ENCODE peak calls at places on chromosomes 1 and 21, in four cellular contexts. C, G, A and N are unnamed samples. For H3K9me3, the result is how much of the 10 kb centered on the place peaks cover.

GRCh38 chr1:869499-870244 is 54.1 kb upstream of the SAMD11 start:
- DNase-seq in C (peak), G (peak), A (peak), N (no peak)

GRCh38 chr1:201119206-201119814 is 7.1 kb upstream of the CACNA1S start:
- DNase-seq in C (peak), G (no peak), A (no peak), N (no peak)

GRCh38 chr1:184691719-184692324 is 62.8 kb downstream of the EDEM3 start:
- DNase-seq in C (peak), G (no peak), A (no peak), N (peak)

GRCh38 chr1:153532161-153532560 is 3.6 kb downstream of the S100A6 start:
- DNase-seq in C (no peak), G (no peak), A (no peak), N (no peak)

GRCh38 chr1:200275415-200275814 is 134.4 kb downstream of the ZNF281 start:
- DNase-seq in C (no peak), G (peak), A (no peak), N (no peak)

GRCh38 chr1:8343464-8344001 is 25.6 kb downstream of the SLC45A1 start:
- DNase-seq in C (peak), G (peak), A (peak), N (peak)

GRCh38 chr21:14587266-14587665 is 41.2 kb upstream of the SAMSN1 start:
- DNase-seq in C (no peak), G (no peak), A (no peak), N (no peak)

GRCh38 chr1:206002833-206003532 is at the start of gene RAB7B:
- DNase-seq in C (peak), G (peak), A (peak), N (peak)

GRCh38 chr1:18926315-18927081 is 24.1 kb upstream of the ALDH4A1 start:
- DNase-seq in C (peak), G (peak), A (peak), N (peak)

GRCh38 chr21:36504067-36505058 is 24.4 kb upstream of the CLDN14 start:
- DNase-seq in C (peak), G (peak), A (no peak), N (peak)

GRCh38 chr1:214524824-214525223 is 26.6 kb downstream of the PTPN14 start:
- DNase-seq in C (peak), G (no peak), A (no peak), N (no peak)

GRCh38 chr1:14945132-14946010 is 208.2 kb upstream of the TMEM51 start:
- DNase-seq in C (peak), G (peak), A (peak), N (peak)

GRCh38 chr21:36516271-36516670 is 36.3 kb upstream of the CLDN14 start:
- DNase-seq in C (no peak), G (no peak), A (no peak), N (no peak)

GRCh38 chr1:234938114-234938513 is 190.5 kb downstream of the TOMM20 start:
- DNase-seq in C (no peak), G (no peak), A (no peak), N (no peak)

GRCh38 chr1:74010206-74010605 is 187.8 kb downstream of the LRRIQ3 start:
- DNase-seq in C (peak), G (no peak), A (no peak), N (no peak)

GRCh38 chr1:214039394-214040018 is 51.7 kb downstream of the PROX1 start:
- DNase-seq in C (no peak), G (no peak), A (no peak), N (no peak)

GRCh38 chr1:208842442-208842841 is 598.3 kb upstream of the PLXNA2 start:
- DNase-seq in C (no peak), G (no peak), A (no peak), N (no peak)

GRCh38 chr1:36222481-36223372 is 1.5 kb upstream of the THRAP3 start:
- DNase-seq in C (no peak), G (no peak), A (peak), N (no peak)

GRCh38 chr1:41810446-41810845 is 108.3 kb downstream of the HIVEP3 start:
- DNase-seq in C (peak), G (no peak), A (no peak), N (peak)

GRCh38 chr1:21904725-21905520 is 32.2 kb downstream of the HSPG2 start:
- DNase-seq in C (peak), G (peak), A (peak), N (no peak)

GRCh38 chr1:40712997-40713396 is 21.5 kb downstream of the NFYC start:
- DNase-seq in C (peak), G (no peak), A (no peak), N (no peak)

GRCh38 chr1:5968161-5968736 is 24.0 kb downstream of the NPHP4 start:
- DNase-seq in C (no peak), G (no peak), A (peak), N (no peak)

GRCh38 chr1:198919667-198920398 is 281.0 kb downstream of the PTPRC start:
- DNase-seq in C (peak), G (no peak), A (no peak), N (no peak)

GRCh38 chr1:234498448-234499118 is 19.6 kb upstream of the TARBP1 start:
- DNase-seq in C (no peak), G (no peak), A (no peak), N (no peak)

GRCh38 chr1:229539868-229540506 is 18.5 kb downstream of the ABCB10 start:
- DNase-seq in C (no peak), G (no peak), A (no peak), N (no peak)
- H3K27ac ChIP-seq in C (no peak), G (no peak), A (no peak), N (no peak)

DNA sequence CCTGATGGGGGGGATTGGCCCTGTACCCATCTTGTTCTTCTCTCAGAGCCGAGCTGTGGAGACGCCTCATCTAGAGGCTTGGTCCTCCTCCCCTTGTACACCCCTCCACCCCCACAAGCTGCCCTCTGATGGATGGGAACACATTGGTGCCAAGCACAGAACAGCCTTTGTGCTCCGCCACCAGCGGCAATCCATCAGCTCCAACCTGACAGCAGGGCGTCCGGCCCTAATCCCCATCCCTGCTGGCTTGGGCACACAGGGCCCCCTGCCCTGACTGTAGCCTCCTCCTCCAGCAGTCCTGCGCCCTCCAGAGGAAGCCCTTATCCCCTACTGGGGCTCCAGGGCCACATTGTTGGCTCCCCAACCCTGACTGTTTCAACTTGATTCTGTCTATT is 3.8 kb upstream of the MYOG start:
- DNase-seq in C (no peak), G (no peak), A (no peak), N (no peak)
- H3K9me3 ChIP-seq in C (under half), G (under half), A (under half), N (under half)

GRCh38 chr21:41847066-41847804 is 31.9 kb downstream of the PRDM15 start:
- DNase-seq in C (no peak), G (no peak), A (no peak), N (no peak)
- TF ChIP-seq CTCF in C (peak), G (no peak), A (no peak), N (peak)

GRCh38 chr1:9883585-9884449 is 26.3 kb downstream of the CTNNBIP1 start:
- DNase-seq in C (no peak), G (no peak), A (no peak), N (no peak)
- H3K27ac ChIP-seq in C (no peak), G (no peak), A (no peak), N (no peak)

GRCh38 chr1:247096958-247097357 is 7.2 kb downstream of the ZNF669 start:
- DNase-seq in C (no peak), G (no peak), A (no peak), N (no peak)
- H3K9me3 ChIP-seq in C (under half), G (under half), A (under half), N (under half)

GRCh38 chr1:89620664-89621063 is 12.3 kb upstream of the LRRC8C start:
- DNase-seq in C (no peak), G (no peak), A (no peak), N (no peak)

GRCh38 chr1:89613928-89614327 is 19.0 kb upstream of the LRRC8C start:
- DNase-seq in C (no peak), G (no peak), A (no peak), N (no peak)

GRCh38 chr1:89611721-89612120 is 21.2 kb upstream of the LRRC8C start:
- DNase-seq in C (no peak), G (no peak), A (no peak), N (no peak)

GRCh38 chr1:89616844-89617627 is 15.9 kb upstream of the LRRC8C start:
- DNase-seq in C (no peak), G (no peak), A (no peak), N (no peak)

DNA sequence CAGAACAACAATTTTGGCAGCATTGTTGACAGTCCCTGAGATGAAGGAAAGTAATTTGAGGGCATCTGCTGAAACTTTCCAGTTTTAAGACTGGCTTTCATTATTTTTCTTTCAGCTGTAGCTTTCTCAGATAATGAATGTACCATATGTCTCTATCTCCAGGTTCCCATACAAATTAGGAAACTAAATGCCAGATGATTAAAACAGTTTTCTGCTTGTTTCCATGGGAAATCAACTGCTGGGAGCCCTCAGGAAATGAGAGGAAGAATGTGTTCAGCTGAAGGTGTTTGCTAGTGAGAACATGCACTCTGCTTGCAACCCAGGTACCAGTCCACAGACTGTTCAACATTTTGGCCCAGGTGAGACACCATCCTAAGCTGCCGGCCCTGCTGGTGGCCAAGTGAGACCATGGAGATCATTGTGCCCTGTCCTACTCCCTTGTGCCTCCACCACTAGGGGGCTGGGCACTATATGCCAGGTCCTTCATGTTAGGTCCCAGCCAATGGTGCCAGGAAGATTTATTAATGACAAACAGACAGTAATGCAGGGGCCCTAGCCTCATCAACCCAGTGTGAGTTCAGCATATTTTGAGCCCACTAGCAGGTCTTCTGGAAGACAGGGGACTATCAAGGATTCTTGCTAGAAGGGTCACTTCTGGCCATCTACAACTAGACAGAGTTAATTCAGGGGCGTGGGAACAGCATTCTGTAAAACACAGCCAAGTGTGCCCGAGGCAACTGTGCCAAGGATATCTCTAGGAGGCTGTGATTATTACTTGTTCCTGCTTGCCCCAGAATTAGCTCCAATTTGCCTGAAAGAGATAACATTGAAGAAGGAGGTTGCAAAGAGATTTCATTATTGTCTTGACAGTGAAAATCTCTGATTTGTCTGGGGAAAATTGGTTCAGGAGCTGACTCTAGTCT is 17.0 kb upstream of the LRRC8C start:
- DNase-seq in C (peak), G (no peak), A (no peak), N (no peak)
- TF ChIP-seq CTCF in C (peak), G (peak), A (peak), N (peak)

DNA sequence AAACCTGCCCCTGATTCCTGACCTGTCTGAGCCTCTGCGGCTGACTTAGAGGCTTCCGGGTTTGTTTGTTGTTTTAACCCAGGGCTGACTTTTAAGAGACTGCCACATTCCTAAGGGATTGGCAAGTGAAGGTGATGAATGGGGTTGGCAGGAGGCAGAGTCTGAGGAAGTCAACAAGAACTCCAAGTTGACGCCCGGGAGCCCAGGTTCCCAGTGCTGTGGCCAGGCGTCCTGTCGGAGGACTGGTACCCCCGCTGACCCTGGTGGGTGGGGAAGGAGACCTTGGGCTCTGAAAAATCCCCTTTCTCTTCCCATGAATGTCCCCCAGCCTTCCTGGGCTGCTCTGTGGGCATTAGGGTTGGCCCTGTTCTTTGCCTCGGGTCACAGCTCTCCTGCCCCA is 19.7 kb upstream of the EPS8L3 start:
- DNase-seq in C (peak), G (peak), A (peak), N (no peak)
- H3K27ac ChIP-seq in C (peak), G (no peak), A (peak), N (peak)

DNA sequence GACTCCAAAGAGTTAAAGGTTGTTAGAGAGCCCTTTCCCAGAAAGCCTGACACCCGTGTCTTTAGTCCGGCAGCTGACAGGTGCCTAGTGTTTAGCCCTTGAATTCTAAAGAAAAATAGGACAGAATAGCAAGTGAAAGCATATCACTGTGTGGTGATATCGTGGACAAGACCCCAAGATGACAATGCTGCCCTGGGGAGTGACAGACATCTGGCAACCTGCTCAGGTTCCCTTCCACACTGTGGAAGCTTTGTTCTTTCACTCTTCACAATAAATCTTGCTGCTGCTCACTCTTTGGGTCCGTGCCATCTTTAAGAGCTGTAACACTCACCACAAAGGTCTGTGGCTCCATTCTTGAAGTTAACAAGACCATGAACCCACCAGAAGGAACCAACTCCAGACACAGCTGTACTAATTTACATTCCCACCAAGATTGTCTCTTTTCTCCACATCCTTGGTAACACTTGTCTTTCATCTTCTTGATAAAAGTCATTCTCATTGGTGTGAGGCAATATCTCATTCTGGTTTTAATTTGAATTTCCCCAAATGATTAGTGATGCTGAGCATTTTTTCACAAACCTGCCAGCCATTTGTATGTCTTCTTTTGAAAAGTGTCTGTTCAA is 107.6 kb upstream of the SGIP1 start:
- DNase-seq in C (no peak), G (no peak), A (no peak), N (no peak)
- H3K9me3 ChIP-seq in C (under half), G (under half), A (under half), N (under half)